ENCODE peak calls at places on chromosomes 13 and 19, in eight cellular contexts. Y is transverse colon, L is thyroid gland, O is heart left ventricle, B is left lung, P is H9, X is Peyer's patch, Z is right lobe of liver. F is an unnamed sample. For H3K4me1 and H3K9me3, the result is how much of the 10 kb centered on the place peaks cover.

GRCh38 chr19:37251308-37252229 is 33.6 kb downstream of the ZNF383 start:
- DNase-seq in Y (peak), L (peak), O (peak), B (peak), P (no peak), X (peak), Z (peak), F (peak)

GRCh38 chr19:55016017-55016416 is 22.0 kb downstream of the GP6 start:
- DNase-seq in Y (no peak), L (no peak), O (no peak), B (no peak), P (no peak), X (no peak), Z (no peak), F (no peak)

GRCh38 chr19:29551774-29552173 is 26.0 kb downstream of the VSTM2B start:
- DNase-seq in Y (no peak), L (no peak), O (no peak), B (no peak), P (no peak), X (no peak), Z (no peak), F (no peak)

GRCh38 chr13:48236528-48237353 is 3.7 kb downstream of the ITM2B start:
- DNase-seq in Y (no peak), L (no peak), O (no peak), B (no peak), P (no peak), X (no peak), Z (no peak), F (no peak)

GRCh38 chr19:1465191-1466016 is 13.6 kb downstream of the C19orf25 start:
- DNase-seq in Y (peak), L (peak), O (peak), B (peak), P (peak), X (no peak), Z (no peak), F (peak)

GRCh38 chr19:1082165-1082927 is 12.8 kb downstream of the POLR2E start:
- DNase-seq in Y (peak), L (peak), O (peak), B (peak), P (peak), X (peak), Z (peak), F (peak)

GRCh38 chr13:86870388-86870966 is 800.7 kb upstream of the SLITRK5 start:
- DNase-seq in Y (no peak), L (no peak), O (no peak), B (no peak), P (no peak), X (no peak), Z (no peak), F (no peak)

GRCh38 chr19:12544401-12544876 is 6.8 kb downstream of the ZNF564 start:
- DNase-seq in Y (no peak), L (no peak), O (no peak), B (no peak), P (no peak), X (no peak), Z (no peak), F (no peak)

GRCh38 chr13:46668906-46669525 is 116.0 kb downstream of the LRCH1 start:
- DNase-seq in Y (no peak), L (no peak), O (no peak), B (no peak), P (no peak), X (no peak), Z (no peak), F (no peak)

GRCh38 chr13:47853236-47853635 is 147.8 kb downstream of the SUCLA2 start:
- DNase-seq in Y (no peak), L (no peak), O (no peak), B (no peak), P (no peak), X (no peak), Z (no peak), F (no peak)

GRCh38 chr13:77519808-77520207 is 15.7 kb upstream of the SCEL start:
- DNase-seq in Y (no peak), L (no peak), O (no peak), B (no peak), P (no peak), X (no peak), Z (no peak), F (no peak)

GRCh38 chr13:107209811-107210210 is 641.9 kb upstream of the ARGLU1 start:
- DNase-seq in Y (no peak), L (no peak), O (no peak), B (no peak), P (no peak), X (no peak), Z (no peak), F (no peak)

GRCh38 chr19:2455481-2456300 is 1.1 kb downstream of the LMNB2 start:
- DNase-seq in Y (peak), L (peak), O (peak), B (peak), P (no peak), X (peak), Z (peak), F (peak)

GRCh38 chr13:30577381-30577780 is 40.3 kb upstream of the USPL1 start:
- DNase-seq in Y (peak), L (no peak), O (no peak), B (no peak), P (no peak), X (no peak), Z (no peak), F (peak)

GRCh38 chr13:72127031-72127430 is 260.0 kb upstream of the DACH1 start:
- DNase-seq in Y (no peak), L (no peak), O (no peak), B (no peak), P (no peak), X (no peak), Z (no peak), F (no peak)

GRCh38 chr19:7868326-7868670 is 5.9 kb downstream of the PRR36 start:
- DNase-seq in Y (no peak), L (no peak), O (no peak), B (no peak), P (peak), X (no peak), Z (no peak), F (no peak)

GRCh38 chr13:78121459-78122348 is 203.1 kb upstream of the EDNRB start:
- DNase-seq in Y (peak), L (peak), O (peak), B (no peak), P (no peak), X (peak), Z (no peak), F (no peak)

GRCh38 chr13:73695325-73695724 is 438.9 kb downstream of the KLF12 start:
- DNase-seq in Y (no peak), L (no peak), O (no peak), B (no peak), P (no peak), X (no peak), Z (no peak), F (no peak)

GRCh38 chr19:35027851-35028599 is 2.2 kb upstream of the SCN1B start:
- DNase-seq in Y (no peak), L (no peak), O (no peak), B (no peak), P (no peak), X (no peak), Z (no peak), F (no peak)

GRCh38 chr19:38676023-38676877 is 28.8 kb downstream of the ACTN4 start:
- DNase-seq in Y (no peak), L (no peak), O (peak), B (no peak), P (no peak), X (no peak), Z (no peak), F (no peak)

GRCh38 chr13:92833071-92833470 is 393.5 kb upstream of the GPC6 start:
- DNase-seq in Y (no peak), L (no peak), O (no peak), B (no peak), P (no peak), X (no peak), Z (no peak), F (no peak)

GRCh38 chr13:39232999-39233398 is 194.7 kb downstream of the NHLRC3 start:
- DNase-seq in Y (no peak), L (no peak), O (no peak), B (no peak), P (no peak), X (no peak), Z (no peak), F (no peak)

GRCh38 chr13:30895773-30896172 is 10.3 kb upstream of the MEDAG start:
- DNase-seq in Y (no peak), L (peak), O (no peak), B (no peak), P (no peak), X (no peak), Z (no peak), F (no peak)

GRCh38 chr13:95982144-95982543 is 71.1 kb downstream of the UGGT2 start:
- DNase-seq in Y (no peak), L (no peak), O (no peak), B (no peak), P (no peak), X (no peak), Z (no peak), F (no peak)

GRCh38 chr13:42272115-42272756 is at the start of gene AKAP11:
- DNase-seq in Y (peak), L (no peak), O (peak), B (peak), P (no peak), X (peak), Z (peak), F (peak)

GRCh38 chr13:59452189-59452588 is 711.5 kb downstream of the DIAPH3 start:
- DNase-seq in Y (no peak), L (no peak), O (no peak), B (peak), P (no peak), X (no peak), Z (no peak), F (no peak)

GRCh38 chr19:45117666-45118065 is 24.7 kb downstream of the PPP1R37 start:
- DNase-seq in Y (no peak), L (no peak), O (no peak), B (no peak), P (no peak), X (no peak), Z (no peak), F (peak)
- H3K4me1 ChIP-seq in Y (under half), L (under half), O (under half), B (under half), P (under half), X (under half), Z (under half), F (half or more)

GRCh38 chr13:110925023-110925608 is 10.2 kb upstream of the ANKRD10 start:
- DNase-seq in Y (no peak), L (no peak), O (no peak), B (no peak), P (peak), X (no peak), Z (no peak), F (no peak)
- H3K9me3 ChIP-seq in Y (under half), L (under half), O (under half), B (under half), P (under half), X (under half), Z (under half), F (under half)

GRCh38 chr13:36817996-36818395 is 1.0 kb upstream of the RFXAP start:
- DNase-seq in Y (no peak), L (no peak), O (no peak), B (no peak), P (no peak), X (no peak), Z (no peak), F (no peak)

GRCh38 chr13:36818483-36819063 is 449 bp upstream of the RFXAP start:
- DNase-seq in Y (no peak), L (no peak), O (no peak), B (no peak), P (no peak), X (no peak), Z (no peak), F (no peak)

GRCh38 chr13:36813226-36813625 is 5.8 kb upstream of the RFXAP start:
- DNase-seq in Y (no peak), L (no peak), O (no peak), B (no peak), P (no peak), X (no peak), Z (no peak), F (no peak)

GRCh38 chr13:36814465-36814864 is 4.6 kb upstream of the RFXAP start:
- DNase-seq in Y (no peak), L (no peak), O (no peak), B (no peak), P (no peak), X (no peak), Z (no peak), F (peak)

GRCh38 chr13:36815069-36815468 is 4.0 kb upstream of the RFXAP start:
- DNase-seq in Y (no peak), L (no peak), O (no peak), B (no peak), P (no peak), X (no peak), Z (no peak), F (no peak)
- TF ChIP-seq CTCF in Y (no peak), L (no peak), O (no peak), B (no peak), P (peak), X (peak), Z (no peak), F (no peak)

DNA sequence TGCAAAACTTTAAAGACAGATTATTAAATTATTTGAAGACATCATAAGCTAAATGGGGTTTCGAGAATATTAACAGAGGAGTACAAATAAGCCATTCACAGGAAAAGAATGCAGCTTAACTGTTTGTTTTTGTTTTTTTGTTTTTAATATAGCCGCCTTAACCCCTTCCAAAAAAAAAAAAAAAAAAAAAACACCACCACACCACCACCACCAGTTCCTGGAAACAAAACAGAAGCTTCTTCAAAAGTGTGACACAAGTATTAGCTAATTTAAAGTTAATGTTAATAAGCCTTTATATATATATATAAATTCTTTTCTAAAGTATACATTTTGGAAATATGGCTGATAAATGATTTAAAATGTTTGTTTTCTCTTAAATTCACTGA is 1.3 kb downstream of the RAP2A start:
- DNase-seq in Y (no peak), L (no peak), O (no peak), B (no peak), P (no peak), X (no peak), Z (no peak), F (no peak)
- H3K4me1 ChIP-seq in Y (under half), L (under half), O (half or more), B (under half), P (under half), X (under half), Z (under half), F (under half)

F was measured in mucosa of descending colon.